ENCODE peak calls at places on chromosomes 11 and 22, in five cellular contexts. X is T-helper 2 cell, Q is RWPE1, N is lung, T is HuH-7. E is an unnamed sample.
A peak's percentile ranks its signal among the peaks of the same experiment; 100 is the strongest.

GRCh38 chr22:35220221-35220620 is 37.1 kb upstream of the HMGXB4 start:
- DNase-seq in X (no peak), T (no peak), N (no peak), Q (no peak), E (no peak)

GRCh38 chr11:31871310-31872073 is 60.4 kb upstream of the PAX6 start:
- DNase-seq in N (no peak), T (no peak), X (no peak), Q (no peak), E (no peak)

GRCh38 chr11:71563401-71563800 is 2.0 kb upstream of the KRTAP5-10 start:
- DNase-seq in Q (peak; percentile 30), X (no peak), T (peak; percentile 86), N (no peak), E (peak; percentile 67)

GRCh38 chr11:60078021-60078420 is 10.4 kb upstream of the MS4A2 start:
- DNase-seq in T (no peak), N (no peak), Q (no peak), X (no peak), E (no peak)

GRCh38 chr11:62889484-62890437 is 9.1 kb downstream of the SLC3A2 start:
- DNase-seq in Q (peak; percentile 50), T (peak; percentile 79), X (no peak), N (no peak), E (peak; percentile 42)

GRCh38 chr11:19460718-19461405 is 220.1 kb upstream of the E2F8 start:
- DNase-seq in T (no peak), N (no peak), X (no peak), Q (no peak), E (no peak)

GRCh38 chr11:69274531-69275016 is 19.4 kb upstream of the MYEOV start:
- DNase-seq in T (peak; percentile 93), Q (peak; percentile 91), N (peak; percentile 91), X (no peak), E (no peak)

GRCh38 chr22:49464024-49464423 is 363.6 kb downstream of the BRD1 start:
- DNase-seq in T (no peak), X (no peak), Q (no peak), N (no peak), E (no peak)

GRCh38 chr11:6647282-6647679 is 8.3 kb downstream of the DCHS1 start:
- DNase-seq in N (no peak), Q (no peak), T (no peak), X (no peak), E (no peak)

GRCh38 chr22:32926600-32926999 is 125.1 kb downstream of the TIMP3 start:
- DNase-seq in N (no peak), T (peak; percentile 50), Q (peak; percentile 2), X (no peak), E (peak; percentile 41)

GRCh38 chr11:119795231-119795630 is 66.2 kb upstream of the NECTIN1 start:
- DNase-seq in N (no peak), Q (peak; percentile 89), X (no peak), T (no peak), E (no peak)

E was measured in HEK293T.